ENCODE peak calls at places on chromosomes 11 and 22, in six cellular contexts. Z, U, N, K, A and E are unnamed samples.
A peak's percentile ranks its signal among the peaks of the same experiment; 100 is the strongest.

GRCh38 chr11:46298699-46299424 is 21.4 kb downstream of the CREB3L1 start:
- DNase-seq in A (no peak), N (no peak), K (no peak), U (no peak), Z (no peak), E (no peak)

GRCh38 chr11:120376547-120377182 is 40.5 kb downstream of the ARHGEF12 start:
- DNase-seq in K (no peak), A (no peak), U (no peak), N (no peak), Z (no peak), E (no peak)

GRCh38 chr22:37545703-37546435 is 14.4 kb upstream of the CDC42EP1 start:
- DNase-seq in K (peak; percentile 92), N (no peak), Z (no peak), U (peak; percentile 60), A (no peak), E (no peak)

GRCh38 chr22:39995346-39996252 is 845 bp downstream of the FAM83F start:
- DNase-seq in A (no peak), K (peak; percentile 29), U (no peak), N (no peak), Z (peak; percentile 16), E (no peak)

GRCh38 chr11:77106321-77106720 is 3.7 kb downstream of the OMP start:
- DNase-seq in U (no peak), K (peak; percentile 54), Z (no peak), A (no peak), N (no peak), E (peak; percentile 15)

GRCh38 chr11:73242291-73243092 is 24.4 kb downstream of the P2RY2 start:
- DNase-seq in K (peak; percentile 81), N (peak; percentile 52), U (peak; percentile 86), A (peak; percentile 49), Z (peak; percentile 91), E (peak; percentile 38)

GRCh38 chr11:110053848-110054414 is 39.3 kb upstream of the ZC3H12C start:
- DNase-seq in U (no peak), K (no peak), A (no peak), Z (no peak), N (no peak), E (no peak)

GRCh38 chr11:1453611-1454386 is 32.8 kb downstream of the MOB2 start:
- DNase-seq in Z (peak; percentile 57), U (no peak), A (peak; percentile 38), N (no peak), K (peak; percentile 66), E (no peak)

GRCh38 chr11:3796346-3796745 is 1.0 kb downstream of the NUP98 start:
- DNase-seq in U (no peak), Z (no peak), K (no peak), A (no peak), N (no peak), E (no peak)

GRCh38 chr22:37045958-37046357 is 5.6 kb upstream of the KCTD17 start:
- DNase-seq in Z (no peak), U (no peak), K (no peak), A (peak; percentile 38), N (no peak), E (no peak)

GRCh38 chr22:44928064-44928463 is 81.7 kb downstream of the PHF21B start:
- DNase-seq in A (no peak), U (no peak), K (no peak), N (no peak), Z (no peak), E (no peak)

GRCh38 chr22:42343551-42344081 is 73.2 kb upstream of the TCF20 start:
- DNase-seq in Z (no peak), A (no peak), N (no peak), K (no peak), U (no peak), E (peak; percentile 38)

GRCh38 chr11:81869337-81870065 is 864.2 kb downstream of the FAM181B start:
- DNase-seq in K (peak; percentile 59), A (peak; percentile 98), Z (no peak), N (no peak), U (no peak), E (no peak)

GRCh38 chr11:91066648-91067047 is 843.8 kb upstream of the CHORDC1 start:
- DNase-seq in A (no peak), U (no peak), K (no peak), Z (no peak), N (no peak), E (no peak)

GRCh38 chr11:79440451-79441158 is at the start of gene TENM4:
- DNase-seq in U (peak; percentile 79), Z (peak; percentile 55), A (no peak), K (peak; percentile 35), N (no peak), E (peak; percentile 76)

GRCh38 chr11:122131126-122131525 is 15.1 kb upstream of the BLID start:
- DNase-seq in Z (no peak), K (no peak), A (no peak), U (no peak), N (no peak), E (no peak)

GRCh38 chr11:108872781-108873291 is 208.0 kb downstream of the DDX10 start:
- DNase-seq in K (no peak), A (no peak), N (no peak), U (no peak), Z (no peak), E (no peak)

GRCh38 chr11:96260067-96260511 is 82.9 kb downstream of the MAML2 start:
- DNase-seq in Z (no peak), K (no peak), A (no peak), U (no peak), N (no peak), E (no peak)

GRCh38 chr22:46421272-46421671 is 85.8 kb downstream of the TRMU start:
- DNase-seq in U (no peak), N (no peak), K (no peak), A (no peak), Z (no peak), E (no peak)

GRCh38 chr11:75474878-75475766 is 42.1 kb upstream of the KLHL35 start:
- DNase-seq in K (peak; percentile 46), U (no peak), N (no peak), A (peak; percentile 94), Z (peak; percentile 24), E (no peak)

GRCh38 chr22:44543781-44544181 is 45.7 kb upstream of the RTL6 start:
- DNase-seq in N (no peak), K (no peak), A (no peak), U (no peak), Z (no peak), E (no peak)

GRCh38 chr11:33135216-33135615 is 26.1 kb downstream of the CSTF3 start:
- DNase-seq in Z (no peak), A (no peak), K (no peak), N (no peak), U (no peak), E (no peak)

GRCh38 chr22:50548913-50549790 is 3.5 kb downstream of the KLHDC7B start:
- DNase-seq in U (no peak), K (no peak), N (no peak), Z (no peak), A (no peak), E (no peak)

GRCh38 chr11:86230196-86230813 is 14.2 kb upstream of the EED start:
- DNase-seq in K (no peak), A (no peak), N (no peak), U (no peak), Z (no peak), E (no peak)

GRCh38 chr11:34105957-34106504 is 602 bp downstream of the NAT10 start:
- DNase-seq in Z (no peak), K (no peak), U (no peak), N (no peak), A (no peak), E (peak; percentile 31)

GRCh38 chr11:33987975-33988580 is 63.5 kb upstream of the CAPRIN1 start:
- DNase-seq in Z (peak; percentile 4), U (peak; percentile 74), K (peak; percentile 67), A (peak; percentile 87), N (peak; percentile 55), E (peak; percentile 31)

GRCh38 chr11:7974668-7975067 is 9.4 kb upstream of the NLRP10 start:
- DNase-seq in A (no peak), N (no peak), Z (no peak), U (no peak), K (no peak), E (no peak)

GRCh38 chr11:46107408-46107718 is 13.9 kb downstream of the PHF21A start:
- DNase-seq in K (no peak), Z (no peak), N (no peak), A (no peak), U (no peak), E (no peak)

GRCh38 chr22:20206709-20207215 is 55.9 kb upstream of the CCDC188 start:
- DNase-seq in K (peak; percentile 31), A (peak; percentile 42), N (no peak), Z (no peak), U (no peak), E (no peak)

GRCh38 chr22:36835903-36836302 is 19.1 kb upstream of the PVALB start:
- DNase-seq in U (no peak), Z (no peak), K (no peak), N (no peak), A (no peak), E (no peak)